ENCODE peak calls at places on chromosome 6, in six cellular contexts. J is cardiac muscle cell; Q is naive thymus-derived CD4-positive, alpha-beta T cell; I is breast epithelium; A is mammary epithelial cell; V is esophagus squamous epithelium. P is an unnamed sample. For H3K4me1, the result is how much of the 10 kb centered on the place peaks cover.

GRCh38 chr6:14193524-14193923 is 76.0 kb downstream of the CD83 start:
- DNase-seq in Q (no peak), J (no peak), I (no peak), A (no peak), V (no peak), P (no peak)

GRCh38 chr6:52416629-52417151 is 3.5 kb upstream of the EFHC1 start:
- DNase-seq in J (peak), A (peak), Q (peak), V (no peak), I (no peak), P (peak)

GRCh38 chr6:121666809-121667208 is 231.4 kb downstream of the GJA1 start:
- DNase-seq in J (no peak), V (no peak), Q (no peak), I (no peak), A (peak), P (no peak)

GRCh38 chr6:11700118-11700718 is 78.4 kb downstream of the ADTRP start:
- DNase-seq in Q (peak), A (peak), I (no peak), V (no peak), J (peak), P (no peak)

GRCh38 chr6:34953084-34954025 is 64.3 kb downstream of the ANKS1A start:
- DNase-seq in Q (no peak), V (no peak), A (peak), J (no peak), I (no peak), P (no peak)

GRCh38 chr6:118712955-118713354 is 61.6 kb upstream of the CEP85L start:
- DNase-seq in I (no peak), J (no peak), Q (no peak), V (no peak), A (peak), P (no peak)

GRCh38 chr6:159981591-159982245 is 12.8 kb downstream of the IGF2R start:
- DNase-seq in Q (no peak), V (no peak), A (no peak), J (no peak), I (no peak), P (peak)

GRCh38 chr6:3294921-3295871 is 36.4 kb downstream of the PSMG4 start:
- DNase-seq in A (no peak), J (no peak), Q (no peak), I (peak), V (no peak), P (no peak)

GRCh38 chr6:35216832-35217811 is 3.4 kb downstream of the SCUBE3 start:
- DNase-seq in V (no peak), J (peak), A (no peak), I (no peak), Q (no peak), P (no peak)

GRCh38 chr6:15058200-15059070 is 187.4 kb upstream of the JARID2 start:
- DNase-seq in I (no peak), Q (no peak), A (no peak), V (no peak), J (no peak), P (no peak)

GRCh38 chr6:89320012-89320559 is 5.0 kb upstream of the GABRR2 start:
- DNase-seq in A (no peak), J (no peak), Q (no peak), V (no peak), I (no peak), P (no peak)

GRCh38 chr6:50791900-50792508 is 26.7 kb upstream of the TFAP2B start:
- DNase-seq in V (no peak), A (peak), J (peak), I (no peak), Q (no peak), P (no peak)

GRCh38 chr6:170052991-170053821 is 237.7 kb downstream of the DLL1 start:
- DNase-seq in A (no peak), J (no peak), V (no peak), I (peak), Q (no peak), P (no peak)

GRCh38 chr6:130781557-130781956 is 45.6 kb upstream of the SMLR1 start:
- DNase-seq in J (no peak), Q (peak), I (no peak), A (no peak), V (no peak), P (peak)

GRCh38 chr6:146770275-146770964 is 171.6 kb downstream of the ADGB start:
- DNase-seq in A (no peak), V (no peak), I (no peak), J (no peak), Q (no peak), P (peak)

GRCh38 chr6:25103603-25104002 is 167.8 kb upstream of the RIPOR2 start:
- DNase-seq in V (no peak), J (no peak), Q (no peak), I (no peak), A (no peak), P (no peak)

GRCh38 chr6:7505196-7505699 is 36.2 kb upstream of the DSP start:
- DNase-seq in I (peak), Q (no peak), A (peak), V (no peak), J (peak), P (no peak)

GRCh38 chr6:75546401-75546800 is 52.8 kb upstream of the FILIP1 start:
- DNase-seq in J (peak), I (no peak), A (no peak), V (no peak), Q (no peak), P (peak)

GRCh38 chr6:29815118-29815750 is 12.4 kb upstream of the HLA-G start:
- DNase-seq in J (no peak), A (no peak), I (no peak), Q (no peak), V (no peak), P (no peak)

GRCh38 chr6:127959869-127960268 is 59.0 kb upstream of the THEMIS start:
- DNase-seq in V (no peak), Q (no peak), A (no peak), J (no peak), I (no peak), P (no peak)

GRCh38 chr6:104473021-104473429 is 386.7 kb downstream of the HACE1 start:
- DNase-seq in Q (no peak), A (no peak), J (no peak), I (no peak), V (no peak), P (no peak)

GRCh38 chr6:167970236-167970635 is 27.2 kb upstream of the KIF25 start:
- DNase-seq in A (no peak), I (no peak), J (no peak), Q (no peak), V (no peak), P (no peak)

GRCh38 chr6:111844921-111845320 is 28.3 kb downstream of the FYN start:
- DNase-seq in I (no peak), V (no peak), Q (no peak), J (no peak), A (no peak), P (no peak)

GRCh38 chr6:23245559-23245958 is 676.2 kb downstream of the HDGFL1 start:
- DNase-seq in Q (no peak), A (no peak), I (no peak), J (no peak), V (no peak), P (no peak)

GRCh38 chr6:165910184-165910583 is 247.1 kb upstream of the PDE10A start:
- DNase-seq in A (no peak), J (no peak), Q (no peak), V (no peak), I (no peak), P (no peak)

GRCh38 chr6:133240511-133241087 is 558 bp upstream of the EYA4 start:
- DNase-seq in V (no peak), I (no peak), Q (no peak), A (no peak), J (peak), P (no peak)

GRCh38 chr6:38371312-38371672 is 268.4 kb downstream of the BTBD9 start:
- DNase-seq in I (no peak), A (no peak), V (no peak), Q (no peak), J (peak), P (no peak)

GRCh38 chr6:34982424-34982852 is 93.4 kb downstream of the ANKS1A start:
- DNase-seq in I (no peak), Q (no peak), J (no peak), A (no peak), V (no peak), P (no peak)

GRCh38 chr6:30006170-30007131 is 54.6 kb upstream of the POLR1H start:
- DNase-seq in I (peak), A (no peak), Q (no peak), V (no peak), J (peak), P (no peak)

GRCh38 chr6:2684059-2684749 is 66.5 kb downstream of the MYLK4 start:
- DNase-seq in A (peak), I (no peak), V (no peak), J (no peak), Q (no peak), P (no peak)

GRCh38 chr6:146871613-146872465 is 273.1 kb downstream of the ADGB start:
- DNase-seq in V (no peak), Q (no peak), I (no peak), J (no peak), A (no peak), P (no peak)

GRCh38 chr6:15662246-15663056 is at the start of gene DTNBP1:
- DNase-seq in J (peak), I (peak), Q (peak), V (peak), A (peak), P (peak)

GRCh38 chr6:137697267-137697938 is 169.7 kb upstream of the TNFAIP3 start:
- DNase-seq in I (no peak), V (no peak), Q (no peak), A (peak), J (peak), P (no peak)

GRCh38 chr6:137693737-137694136 is 173.3 kb upstream of the TNFAIP3 start:
- DNase-seq in J (no peak), Q (no peak), A (no peak), V (no peak), I (no peak), P (no peak)

GRCh38 chr6:137698636-137699035 is 168.4 kb upstream of the TNFAIP3 start:
- DNase-seq in I (no peak), V (no peak), J (no peak), A (peak), Q (no peak), P (no peak)

GRCh38 chr6:137699036-137699683 is 167.9 kb upstream of the TNFAIP3 start:
- DNase-seq in J (no peak), V (no peak), I (no peak), A (no peak), Q (no peak), P (peak)

GRCh38 chr6:137696765-137697164 is 170.3 kb upstream of the TNFAIP3 start:
- DNase-seq in V (no peak), A (no peak), Q (no peak), J (peak), I (no peak), P (no peak)
- H3K4me1 ChIP-seq in V (under half), A (under half), Q (under half), J (half or more), I (under half), P (under half)

GRCh38 chr6:33413601-33414120 is 2.8 kb downstream of the PHF1 start:
- DNase-seq in Q (no peak), J (no peak), A (no peak), V (no peak), I (no peak), P (no peak)

GRCh38 chr6:33411632-33412005 is 805 bp downstream of the PHF1 start:
- DNase-seq in J (no peak), Q (no peak), V (no peak), I (no peak), A (no peak), P (peak)

GRCh38 chr6:33414592-33415271 is 3.2 kb downstream of the CUTA start:
- DNase-seq in I (no peak), J (no peak), A (no peak), V (no peak), Q (no peak), P (no peak)

GRCh38 chr6:33412140-33413009 is 1.6 kb downstream of the PHF1 start:
- DNase-seq in J (no peak), V (no peak), I (no peak), Q (no peak), A (no peak), P (no peak)

GRCh38 chr6:33413200-33413599 is 2.4 kb downstream of the PHF1 start:
- DNase-seq in I (no peak), V (no peak), A (no peak), J (no peak), Q (no peak), P (no peak)
- H3K4me1 ChIP-seq in I (under half), V (under half), A (under half), J (under half), Q (under half), P (half or more)

GRCh38 chr6:136502791-136503190 is 47.4 kb downstream of the MAP7 start:
- DNase-seq in J (no peak), A (no peak), I (no peak), V (no peak), Q (no peak), P (no peak)
- H3K4me1 ChIP-seq in J (under half), A (under half), I (under half), V (under half), Q (under half), P (under half)

DNA sequence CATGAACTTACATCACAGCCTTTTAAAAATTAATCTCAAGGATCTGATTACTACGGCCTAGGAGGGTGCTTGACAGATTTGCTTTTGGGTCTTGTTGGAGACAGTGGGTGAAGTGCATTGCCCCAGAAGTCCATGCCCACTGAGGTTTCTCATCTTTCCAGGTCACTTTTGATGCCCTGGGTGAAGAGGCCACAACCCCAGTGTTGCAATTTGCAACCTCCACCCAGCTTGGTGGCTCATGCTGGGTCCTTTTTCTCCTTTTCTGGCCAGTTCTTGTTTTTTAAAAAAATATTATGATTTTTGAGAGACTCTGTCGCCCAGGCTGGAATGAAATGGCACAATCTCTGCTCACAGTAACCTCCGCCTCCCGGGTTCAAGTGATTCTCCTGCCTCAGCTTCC is 9.4 kb downstream of the STX11 start:
- DNase-seq in Q (no peak), I (no peak), V (no peak), J (no peak), A (no peak), P (no peak)
- H3K4me1 ChIP-seq in Q (under half), I (under half), V (under half), J (under half), A (under half), P (under half)

DNA sequence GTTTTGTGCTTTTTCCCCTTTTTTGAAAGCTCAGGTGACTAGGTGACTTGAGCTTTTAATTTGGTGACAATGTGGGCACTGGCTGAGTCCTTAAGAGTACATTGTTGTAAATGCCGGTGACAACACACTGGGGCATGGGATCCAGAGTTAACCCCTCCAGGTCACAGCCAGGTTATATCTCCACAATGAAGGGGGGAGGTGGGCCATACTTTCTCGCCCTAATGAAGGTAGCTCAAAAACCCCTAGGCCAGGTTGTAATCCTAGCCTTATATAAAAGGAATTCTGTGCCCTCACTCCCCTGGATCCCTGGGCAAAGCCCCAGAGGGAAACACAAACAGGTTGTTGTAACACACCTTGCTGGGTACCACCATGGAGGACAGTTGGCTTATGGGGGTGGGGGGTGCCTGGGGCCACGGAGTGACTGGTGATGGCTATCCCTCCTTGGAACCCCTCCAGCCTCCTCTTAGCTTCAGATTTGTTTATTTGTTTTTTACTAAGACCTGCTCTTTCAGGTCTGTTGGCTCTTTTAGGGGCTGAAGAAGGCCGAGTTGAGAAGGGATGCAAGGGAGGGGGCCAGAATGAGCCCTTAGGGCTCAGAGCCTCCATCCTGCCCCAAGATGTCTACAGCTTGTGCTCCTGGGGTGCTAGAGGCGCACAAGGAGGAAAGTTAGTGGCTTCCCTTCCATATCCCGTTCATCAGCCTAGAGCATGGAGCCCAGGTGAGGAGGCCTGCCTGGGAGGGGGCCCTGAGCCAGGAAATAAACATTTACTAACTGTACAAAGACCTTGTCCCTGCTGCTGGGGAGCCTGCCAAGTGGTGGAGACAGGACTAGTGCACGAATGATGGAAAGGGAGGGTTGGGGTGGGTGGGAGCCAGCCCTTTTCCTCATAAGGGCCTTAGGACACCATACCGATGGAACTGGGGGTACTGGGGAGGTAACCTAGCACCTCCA is 2.2 kb upstream of the VEGFA start:
- DNase-seq in J (no peak), Q (no peak), A (no peak), I (no peak), V (no peak), P (no peak)
- H3K4me1 ChIP-seq in J (under half), Q (under half), A (under half), I (under half), V (under half), P (under half)

DNA sequence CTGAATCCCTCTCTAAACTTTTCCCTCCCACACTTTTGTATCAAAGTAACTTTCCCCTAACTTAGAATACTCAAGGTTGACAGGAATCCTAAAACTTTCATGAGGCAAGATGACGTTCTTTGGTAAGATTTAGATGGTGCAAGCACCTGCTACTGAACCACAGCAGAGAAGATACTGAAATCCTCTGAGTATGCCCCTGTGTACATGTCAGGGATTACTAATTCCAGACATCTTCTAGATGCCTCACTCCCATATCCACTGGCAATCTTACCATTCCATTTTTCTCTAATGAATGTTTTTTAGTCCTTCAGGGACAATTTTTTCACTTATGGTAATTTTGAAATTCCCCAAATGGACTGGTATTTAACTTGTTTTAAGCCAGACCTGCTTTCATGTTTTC is 9.1 kb downstream of the APOBEC2 start:
- DNase-seq in A (no peak), V (no peak), Q (no peak), I (no peak), J (no peak), P (no peak)
- H3K4me1 ChIP-seq in A (under half), V (under half), Q (under half), I (under half), J (half or more), P (under half)

DNA sequence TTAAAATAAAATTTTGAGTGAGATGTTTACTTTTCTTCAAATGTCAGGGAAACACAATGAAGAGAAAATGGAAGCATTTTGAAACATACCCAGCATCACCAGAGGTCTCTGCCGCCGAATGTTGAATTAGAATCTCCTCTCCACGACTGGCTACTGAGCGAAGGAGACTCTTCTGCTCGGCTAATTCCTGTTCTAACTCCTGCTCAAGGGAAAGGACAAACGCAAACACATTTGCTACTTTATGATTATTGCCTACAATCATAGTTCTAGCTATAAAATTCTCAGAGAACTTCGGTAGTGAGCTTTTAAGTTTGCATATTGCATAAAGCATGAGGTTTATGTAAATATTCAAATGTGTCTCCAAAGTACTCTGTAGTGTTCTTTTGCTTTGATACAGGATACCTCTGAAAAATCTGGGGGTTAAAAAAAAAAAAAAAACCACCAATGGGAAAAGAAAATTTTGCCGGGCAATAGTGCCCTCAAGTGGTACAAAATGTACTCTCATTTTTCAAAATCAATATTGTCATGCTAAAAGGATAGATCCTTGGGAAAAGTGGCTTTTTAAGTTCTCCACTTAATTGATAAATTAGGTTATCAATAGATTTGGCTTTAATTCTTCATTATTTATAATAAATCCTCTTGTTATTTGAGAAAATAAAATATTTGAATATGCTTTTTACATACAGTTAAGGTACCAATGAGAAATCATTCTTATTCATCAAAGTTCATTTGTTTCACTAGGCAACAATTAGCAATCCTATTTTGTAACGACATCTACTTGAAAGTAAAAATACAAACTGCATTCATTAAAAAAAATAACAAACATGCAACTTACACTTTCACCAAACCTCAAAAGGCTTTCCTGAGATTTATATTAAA is 369.0 kb downstream of the SYNE1 start:
- DNase-seq in Q (no peak), V (no peak), A (no peak), J (peak), I (no peak), P (peak)
- H3K4me1 ChIP-seq in Q (under half), V (under half), A (under half), J (under half), I (under half), P (under half)